ENCODE peak calls at places on chromosome 18, in eight cellular contexts. One of them, this sample, is unnamed.

GRCh38 chr18:78612801-78613200 is 366.8 kb upstream of the SALL3 start:
- DNase-seq in neural progenitor cell: no peak
- DNase-seq in K562: no peak
- DNase-seq in sigmoid colon: no peak
- DNase-seq in neuronal stem cell: no peak
- DNase-seq in heart right ventricle: no peak
- DNase-seq in psoas muscle: no peak
- DNase-seq in caudate nucleus: no peak
- DNase-seq in this sample: no peak

GRCh38 chr18:10239138-10239537 is 215.3 kb upstream of the APCDD1 start:
- DNase-seq in neural progenitor cell: no peak
- DNase-seq in K562: no peak
- DNase-seq in sigmoid colon: peak
- DNase-seq in neuronal stem cell: no peak
- DNase-seq in heart right ventricle: no peak
- DNase-seq in psoas muscle: no peak
- DNase-seq in caudate nucleus: no peak
- DNase-seq in this sample: no peak

GRCh38 chr18:56386856-56387255 is 251.5 kb downstream of the TXNL1 start:
- DNase-seq in neural progenitor cell: no peak
- DNase-seq in K562: no peak
- DNase-seq in sigmoid colon: no peak
- DNase-seq in neuronal stem cell: no peak
- DNase-seq in heart right ventricle: no peak
- DNase-seq in psoas muscle: no peak
- DNase-seq in caudate nucleus: no peak
- DNase-seq in this sample: no peak

GRCh38 chr18:3998698-3999333 is 456.3 kb downstream of the DLGAP1 start:
- DNase-seq in neural progenitor cell: peak
- DNase-seq in K562: peak
- DNase-seq in sigmoid colon: no peak
- DNase-seq in neuronal stem cell: no peak
- DNase-seq in heart right ventricle: no peak
- DNase-seq in psoas muscle: no peak
- DNase-seq in caudate nucleus: no peak
- DNase-seq in this sample: no peak

GRCh38 chr18:63444567-63444966 is 22.3 kb upstream of the VPS4B start:
- DNase-seq in neural progenitor cell: no peak
- DNase-seq in K562: no peak
- DNase-seq in sigmoid colon: no peak
- DNase-seq in neuronal stem cell: no peak
- DNase-seq in heart right ventricle: no peak
- DNase-seq in psoas muscle: no peak
- DNase-seq in caudate nucleus: no peak
- DNase-seq in this sample: no peak

GRCh38 chr18:39057423-39058057 is 1491.9 kb upstream of the CELF4 start:
- DNase-seq in neural progenitor cell: no peak
- DNase-seq in K562: no peak
- DNase-seq in sigmoid colon: no peak
- DNase-seq in neuronal stem cell: no peak
- DNase-seq in heart right ventricle: no peak
- DNase-seq in psoas muscle: no peak
- DNase-seq in caudate nucleus: no peak
- DNase-seq in this sample: no peak

GRCh38 chr18:31490387-31490786 is 7.6 kb upstream of the DSG2 start:
- DNase-seq in neural progenitor cell: no peak
- DNase-seq in K562: no peak
- DNase-seq in sigmoid colon: no peak
- DNase-seq in neuronal stem cell: no peak
- DNase-seq in heart right ventricle: no peak
- DNase-seq in psoas muscle: no peak
- DNase-seq in caudate nucleus: no peak
- DNase-seq in this sample: no peak

GRCh38 chr18:45324489-45325111 is 290.7 kb upstream of the SLC14A2 start:
- DNase-seq in neural progenitor cell: peak
- DNase-seq in K562: no peak
- DNase-seq in sigmoid colon: peak
- DNase-seq in neuronal stem cell: peak
- DNase-seq in heart right ventricle: no peak
- DNase-seq in psoas muscle: peak
- DNase-seq in caudate nucleus: no peak
- DNase-seq in this sample: no peak

GRCh38 chr18:11726556-11726955 is 37.5 kb downstream of the GNAL start:
- DNase-seq in neural progenitor cell: no peak
- DNase-seq in K562: no peak
- DNase-seq in sigmoid colon: no peak
- DNase-seq in neuronal stem cell: no peak
- DNase-seq in heart right ventricle: no peak
- DNase-seq in psoas muscle: no peak
- DNase-seq in caudate nucleus: no peak
- DNase-seq in this sample: no peak

GRCh38 chr18:37019157-37019571 is 190.2 kb downstream of the KIAA1328 start:
- DNase-seq in neural progenitor cell: peak
- DNase-seq in K562: no peak
- DNase-seq in sigmoid colon: no peak
- DNase-seq in neuronal stem cell: no peak
- DNase-seq in heart right ventricle: no peak
- DNase-seq in psoas muscle: no peak
- DNase-seq in caudate nucleus: no peak
- DNase-seq in this sample: no peak

GRCh38 chr18:79575891-79576685 is 103.5 kb upstream of the CTDP1 start:
- DNase-seq in neural progenitor cell: no peak
- DNase-seq in K562: no peak
- DNase-seq in sigmoid colon: peak
- DNase-seq in neuronal stem cell: no peak
- DNase-seq in heart right ventricle: peak
- DNase-seq in psoas muscle: peak
- DNase-seq in caudate nucleus: no peak
- DNase-seq in this sample: no peak

GRCh38 chr18:21656402-21656801 is 44.3 kb downstream of the SNRPD1 start:
- DNase-seq in neural progenitor cell: no peak
- DNase-seq in K562: no peak
- DNase-seq in sigmoid colon: no peak
- DNase-seq in neuronal stem cell: no peak
- DNase-seq in heart right ventricle: no peak
- DNase-seq in psoas muscle: no peak
- DNase-seq in caudate nucleus: no peak
- DNase-seq in this sample: no peak

GRCh38 chr18:32980896-32981295 is 208.1 kb upstream of the KLHL14 start:
- DNase-seq in neural progenitor cell: no peak
- DNase-seq in K562: no peak
- DNase-seq in sigmoid colon: no peak
- DNase-seq in neuronal stem cell: no peak
- DNase-seq in heart right ventricle: no peak
- DNase-seq in psoas muscle: no peak
- DNase-seq in caudate nucleus: no peak
- DNase-seq in this sample: no peak

GRCh38 chr18:52077251-52077983 is 262.6 kb upstream of the DCC start:
- DNase-seq in neural progenitor cell: no peak
- DNase-seq in K562: no peak
- DNase-seq in sigmoid colon: no peak
- DNase-seq in neuronal stem cell: no peak
- DNase-seq in heart right ventricle: no peak
- DNase-seq in psoas muscle: no peak
- DNase-seq in caudate nucleus: no peak
- DNase-seq in this sample: no peak

GRCh38 chr18:4106407-4107033 is 348.6 kb downstream of the DLGAP1 start:
- DNase-seq in neural progenitor cell: peak
- DNase-seq in K562: peak
- DNase-seq in sigmoid colon: peak
- DNase-seq in neuronal stem cell: peak
- DNase-seq in heart right ventricle: peak
- DNase-seq in psoas muscle: peak
- DNase-seq in caudate nucleus: no peak
- DNase-seq in this sample: peak

GRCh38 chr18:46318356-46318755 is 214.2 kb downstream of the HAUS1 start:
- DNase-seq in neural progenitor cell: no peak
- DNase-seq in K562: no peak
- DNase-seq in sigmoid colon: no peak
- DNase-seq in neuronal stem cell: no peak
- DNase-seq in heart right ventricle: no peak
- DNase-seq in psoas muscle: no peak
- DNase-seq in caudate nucleus: no peak
- DNase-seq in this sample: no peak

GRCh38 chr18:54765636-54766035 is 62.6 kb upstream of the RAB27B start:
- DNase-seq in neural progenitor cell: no peak
- DNase-seq in K562: no peak
- DNase-seq in sigmoid colon: no peak
- DNase-seq in neuronal stem cell: no peak
- DNase-seq in heart right ventricle: no peak
- DNase-seq in psoas muscle: no peak
- DNase-seq in caudate nucleus: no peak
- DNase-seq in this sample: no peak

GRCh38 chr18:54764786-54765185 is 63.5 kb upstream of the RAB27B start:
- DNase-seq in neural progenitor cell: no peak
- DNase-seq in K562: no peak
- DNase-seq in sigmoid colon: no peak
- DNase-seq in neuronal stem cell: no peak
- DNase-seq in heart right ventricle: no peak
- DNase-seq in psoas muscle: no peak
- DNase-seq in caudate nucleus: no peak
- DNase-seq in this sample: no peak

GRCh38 chr18:54766631-54767030 is 61.6 kb upstream of the RAB27B start:
- DNase-seq in neural progenitor cell: no peak
- DNase-seq in K562: no peak
- DNase-seq in sigmoid colon: no peak
- DNase-seq in neuronal stem cell: no peak
- DNase-seq in heart right ventricle: no peak
- DNase-seq in psoas muscle: no peak
- DNase-seq in caudate nucleus: no peak
- DNase-seq in this sample: no peak

GRCh38 chr18:54767094-54767493 is 61.2 kb upstream of the RAB27B start:
- DNase-seq in neural progenitor cell: no peak
- DNase-seq in K562: no peak
- DNase-seq in sigmoid colon: no peak
- DNase-seq in neuronal stem cell: no peak
- DNase-seq in heart right ventricle: no peak
- DNase-seq in psoas muscle: no peak
- DNase-seq in caudate nucleus: no peak
- DNase-seq in this sample: no peak

DNA sequence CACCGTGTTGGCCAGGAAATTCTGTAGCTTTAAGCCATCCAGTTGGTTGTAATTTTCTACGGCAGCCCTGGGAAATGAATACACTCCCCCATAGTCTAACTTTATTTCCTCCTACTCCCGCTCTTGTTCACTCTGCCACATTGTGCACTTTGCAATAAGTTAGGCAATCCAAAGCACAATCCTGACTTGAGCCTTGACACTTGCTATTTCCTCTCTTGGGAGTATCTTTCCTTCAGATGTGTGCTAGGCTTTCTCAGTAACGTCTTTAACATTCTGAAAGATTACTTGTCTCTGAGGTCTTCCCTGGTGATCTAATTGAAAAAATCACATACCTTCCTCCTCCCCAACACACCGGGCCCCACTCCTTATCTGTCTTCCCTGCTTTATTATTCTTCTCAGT is 65.9 kb upstream of the RAB27B start:
- DNase-seq in neural progenitor cell: no peak
- DNase-seq in K562: no peak
- DNase-seq in sigmoid colon: no peak
- DNase-seq in neuronal stem cell: no peak
- DNase-seq in heart right ventricle: no peak
- DNase-seq in psoas muscle: no peak
- DNase-seq in caudate nucleus: no peak
- DNase-seq in this sample: no peak
- H3K27ac ChIP-seq in neural progenitor cell: no peak
- H3K27ac ChIP-seq in K562: no peak
- H3K27ac ChIP-seq in sigmoid colon: no peak
- H3K27ac ChIP-seq in neuronal stem cell: no peak
- H3K27ac ChIP-seq in heart right ventricle: no peak
- H3K27ac ChIP-seq in psoas muscle: no peak
- H3K27ac ChIP-seq in caudate nucleus: no peak
- H3K27ac ChIP-seq in this sample: no peak

DNA sequence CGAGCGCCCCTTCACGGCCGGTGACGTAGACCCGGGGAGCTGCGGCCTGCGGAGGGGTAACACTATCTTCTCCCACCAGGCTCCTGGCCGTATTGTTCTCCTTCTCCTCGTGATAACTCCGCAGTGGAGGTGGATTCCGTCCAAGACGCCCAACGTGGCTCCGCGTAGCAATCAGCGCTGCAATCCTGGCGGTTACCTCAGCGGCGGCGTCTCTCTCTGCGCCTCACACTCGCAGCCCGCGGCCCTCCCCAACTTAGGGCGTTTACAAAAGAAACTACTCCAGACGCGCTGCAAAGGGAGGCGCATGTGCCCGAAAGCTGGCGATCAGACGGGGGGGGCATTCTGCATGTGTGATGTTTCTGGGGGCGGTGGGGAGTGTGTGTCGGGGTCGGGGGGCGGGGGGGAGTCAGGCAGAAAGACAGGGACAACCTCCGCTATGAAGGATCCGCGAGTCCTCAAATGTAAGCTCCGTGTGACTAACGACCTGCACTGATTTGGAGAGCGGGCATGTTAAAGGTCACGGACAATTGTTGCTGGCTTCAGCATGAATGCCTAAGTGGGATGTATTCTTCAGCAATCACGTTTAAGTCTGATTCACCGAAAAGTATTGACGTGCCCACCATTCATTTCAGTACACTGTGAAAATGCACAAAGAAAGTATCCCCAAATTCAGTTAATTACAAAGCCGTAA is 1.3 kb upstream of the ZNF516 start:
- DNase-seq in neural progenitor cell: peak
- DNase-seq in K562: no peak
- DNase-seq in sigmoid colon: peak
- DNase-seq in neuronal stem cell: peak
- DNase-seq in heart right ventricle: peak
- DNase-seq in psoas muscle: peak
- DNase-seq in caudate nucleus: peak
- DNase-seq in this sample: no peak
- H3K27ac ChIP-seq in neural progenitor cell: peak
- H3K27ac ChIP-seq in K562: no peak
- H3K27ac ChIP-seq in sigmoid colon: peak
- H3K27ac ChIP-seq in neuronal stem cell: peak
- H3K27ac ChIP-seq in heart right ventricle: no peak
- H3K27ac ChIP-seq in psoas muscle: peak
- H3K27ac ChIP-seq in caudate nucleus: peak
- H3K27ac ChIP-seq in this sample: no peak

GRCh38 chr18:1483386-1483785 is 578.7 kb downstream of the ADCYAP1 start:
- DNase-seq in neural progenitor cell: no peak
- DNase-seq in K562: no peak
- DNase-seq in sigmoid colon: no peak
- DNase-seq in neuronal stem cell: no peak
- DNase-seq in heart right ventricle: no peak
- DNase-seq in psoas muscle: no peak
- DNase-seq in caudate nucleus: no peak
- DNase-seq in this sample: no peak
- H3K27ac ChIP-seq in neural progenitor cell: no peak
- H3K27ac ChIP-seq in K562: no peak
- H3K27ac ChIP-seq in sigmoid colon: no peak
- H3K27ac ChIP-seq in neuronal stem cell: no peak
- H3K27ac ChIP-seq in heart right ventricle: no peak
- H3K27ac ChIP-seq in psoas muscle: no peak
- H3K27ac ChIP-seq in caudate nucleus: no peak
- H3K27ac ChIP-seq in this sample: no peak

DNA sequence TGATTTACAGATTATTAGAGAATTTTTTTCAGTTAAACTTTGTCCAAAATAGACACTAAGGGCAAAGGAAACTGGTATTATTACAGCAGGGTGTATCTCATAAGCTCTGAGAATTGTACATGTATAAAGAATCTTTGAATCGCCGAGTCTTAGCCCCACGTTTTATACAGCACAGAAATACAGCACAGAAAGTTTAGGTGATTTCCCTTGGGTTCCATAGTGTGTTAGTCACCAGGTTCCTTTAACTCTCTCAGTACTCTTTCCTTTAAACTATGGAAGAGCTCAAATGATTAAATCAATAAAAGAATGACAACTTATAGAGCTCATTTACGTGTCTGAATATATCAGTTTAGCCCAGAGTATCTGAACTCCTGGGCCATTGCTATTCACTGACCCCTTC is 256.8 kb downstream of the NEDD4L start:
- DNase-seq in neural progenitor cell: no peak
- DNase-seq in K562: no peak
- DNase-seq in sigmoid colon: no peak
- DNase-seq in neuronal stem cell: no peak
- DNase-seq in heart right ventricle: no peak
- DNase-seq in psoas muscle: no peak
- DNase-seq in caudate nucleus: no peak
- DNase-seq in this sample: no peak
- H3K27ac ChIP-seq in neural progenitor cell: no peak
- H3K27ac ChIP-seq in K562: no peak
- H3K27ac ChIP-seq in sigmoid colon: no peak
- H3K27ac ChIP-seq in neuronal stem cell: no peak
- H3K27ac ChIP-seq in heart right ventricle: no peak
- H3K27ac ChIP-seq in psoas muscle: no peak
- H3K27ac ChIP-seq in caudate nucleus: no peak
- H3K27ac ChIP-seq in this sample: no peak